ENCODE peak calls at places on chromosomes 6 and 20, in five cellular contexts. One of them, this sample, is unnamed.

GRCh38 chr6:164183556-164184123 is 769.1 kb downstream of the QKI start:
- DNase-seq in omental fat pad: no peak
- DNase-seq in stimulated activated CD8-positive, alpha-beta memory T cell treated with anti-CD3 and anti-CD28 coated beads, Interleukin-2, amount 100 ng/mL, for 48 hours: no peak
- DNase-seq in kidney tubule cell: no peak
- DNase-seq in keratinocyte: no peak
- DNase-seq in this sample: no peak

GRCh38 chr20:25695532-25696383 is 895 bp downstream of the ZNF337 start:
- DNase-seq in omental fat pad: no peak
- DNase-seq in stimulated activated CD8-positive, alpha-beta memory T cell treated with anti-CD3 and anti-CD28 coated beads, Interleukin-2, amount 100 ng/mL, for 48 hours: no peak
- DNase-seq in keratinocyte: no peak
- DNase-seq in kidney tubule cell: peak
- DNase-seq in this sample: no peak

GRCh38 chr20:427401-427800 is 19.3 kb downstream of the RBCK1 start:
- DNase-seq in kidney tubule cell: no peak
- DNase-seq in stimulated activated CD8-positive, alpha-beta memory T cell treated with anti-CD3 and anti-CD28 coated beads, Interleukin-2, amount 100 ng/mL, for 48 hours: no peak
- DNase-seq in omental fat pad: no peak
- DNase-seq in keratinocyte: no peak
- DNase-seq in this sample: no peak

GRCh38 chr20:48718914-48719578 is 108.8 kb downstream of the PREX1 start:
- DNase-seq in omental fat pad: no peak
- DNase-seq in stimulated activated CD8-positive, alpha-beta memory T cell treated with anti-CD3 and anti-CD28 coated beads, Interleukin-2, amount 100 ng/mL, for 48 hours: peak
- DNase-seq in keratinocyte: no peak
- DNase-seq in kidney tubule cell: no peak
- DNase-seq in this sample: no peak

GRCh38 chr20:63020681-63021080 is 13.9 kb upstream of the BHLHE23 start:
- DNase-seq in kidney tubule cell: no peak
- DNase-seq in omental fat pad: no peak
- DNase-seq in stimulated activated CD8-positive, alpha-beta memory T cell treated with anti-CD3 and anti-CD28 coated beads, Interleukin-2, amount 100 ng/mL, for 48 hours: no peak
- DNase-seq in keratinocyte: no peak
- DNase-seq in this sample: no peak

GRCh38 chr6:45445749-45446454 is 68.2 kb upstream of the SUPT3H start:
- DNase-seq in omental fat pad: no peak
- DNase-seq in stimulated activated CD8-positive, alpha-beta memory T cell treated with anti-CD3 and anti-CD28 coated beads, Interleukin-2, amount 100 ng/mL, for 48 hours: peak
- DNase-seq in keratinocyte: peak
- DNase-seq in kidney tubule cell: peak
- DNase-seq in this sample: peak

GRCh38 chr6:122790740-122791679 is 2.0 kb downstream of the SMPDL3A start:
- DNase-seq in omental fat pad: no peak
- DNase-seq in kidney tubule cell: peak
- DNase-seq in keratinocyte: no peak
- DNase-seq in stimulated activated CD8-positive, alpha-beta memory T cell treated with anti-CD3 and anti-CD28 coated beads, Interleukin-2, amount 100 ng/mL, for 48 hours: no peak
- DNase-seq in this sample: no peak

GRCh38 chr20:10404023-10404628 is 29.9 kb downstream of the MKKS start:
- DNase-seq in stimulated activated CD8-positive, alpha-beta memory T cell treated with anti-CD3 and anti-CD28 coated beads, Interleukin-2, amount 100 ng/mL, for 48 hours: no peak
- DNase-seq in kidney tubule cell: no peak
- DNase-seq in keratinocyte: no peak
- DNase-seq in omental fat pad: no peak
- DNase-seq in this sample: no peak

GRCh38 chr6:134882426-134883038 is 67.4 kb downstream of the ALDH8A1 start:
- DNase-seq in keratinocyte: no peak
- DNase-seq in omental fat pad: peak
- DNase-seq in stimulated activated CD8-positive, alpha-beta memory T cell treated with anti-CD3 and anti-CD28 coated beads, Interleukin-2, amount 100 ng/mL, for 48 hours: peak
- DNase-seq in kidney tubule cell: peak
- DNase-seq in this sample: no peak

GRCh38 chr20:58547527-58548475 is 32.6 kb upstream of the APCDD1L start:
- DNase-seq in stimulated activated CD8-positive, alpha-beta memory T cell treated with anti-CD3 and anti-CD28 coated beads, Interleukin-2, amount 100 ng/mL, for 48 hours: no peak
- DNase-seq in omental fat pad: no peak
- DNase-seq in kidney tubule cell: peak
- DNase-seq in keratinocyte: no peak
- DNase-seq in this sample: no peak

GRCh38 chr6:37130704-37131103 is 39.2 kb upstream of the PIM1 start:
- DNase-seq in stimulated activated CD8-positive, alpha-beta memory T cell treated with anti-CD3 and anti-CD28 coated beads, Interleukin-2, amount 100 ng/mL, for 48 hours: no peak
- DNase-seq in keratinocyte: no peak
- DNase-seq in omental fat pad: peak
- DNase-seq in kidney tubule cell: peak
- DNase-seq in this sample: no peak

GRCh38 chr20:33112547-33113386 is 33.3 kb downstream of the BPIFB4 start:
- DNase-seq in omental fat pad: no peak
- DNase-seq in stimulated activated CD8-positive, alpha-beta memory T cell treated with anti-CD3 and anti-CD28 coated beads, Interleukin-2, amount 100 ng/mL, for 48 hours: no peak
- DNase-seq in kidney tubule cell: no peak
- DNase-seq in keratinocyte: no peak
- DNase-seq in this sample: no peak

GRCh38 chr6:2768125-2768524 is 2.9 kb downstream of the WRNIP1 start:
- DNase-seq in omental fat pad: no peak
- DNase-seq in stimulated activated CD8-positive, alpha-beta memory T cell treated with anti-CD3 and anti-CD28 coated beads, Interleukin-2, amount 100 ng/mL, for 48 hours: no peak
- DNase-seq in kidney tubule cell: no peak
- DNase-seq in keratinocyte: no peak
- DNase-seq in this sample: no peak